ENCODE peak calls at places on chromosomes 1 and 21, in eight cellular contexts. T, U, Q, X, G, Z, H and F are unnamed samples.

GRCh38 chr1:1421147-1421906 is at the start of gene ANKRD65:
- DNase-seq in T (no peak), U (no peak), Q (peak), X (peak), G (no peak), Z (no peak), H (no peak), F (peak)

GRCh38 chr1:201126832-201127754 is at the start of gene ASCL5:
- DNase-seq in T (peak), U (peak), Q (no peak), X (peak), G (no peak), Z (peak), H (peak), F (no peak)

GRCh38 chr1:91729621-91730348 is 156.2 kb downstream of the TGFBR3 start:
- DNase-seq in T (no peak), U (no peak), Q (no peak), X (no peak), G (no peak), Z (no peak), H (no peak), F (no peak)

GRCh38 chr1:195754874-195755273 is 853.4 kb downstream of the KCNT2 start:
- DNase-seq in T (no peak), U (peak), Q (no peak), X (no peak), G (no peak), Z (no peak), H (no peak), F (no peak)

GRCh38 chr1:235937123-235937522 is 70.4 kb upstream of the LYST start:
- DNase-seq in T (no peak), U (no peak), Q (no peak), X (no peak), G (no peak), Z (no peak), H (no peak), F (no peak)

GRCh38 chr1:226603030-226603960 is 54.7 kb downstream of the STUM start:
- DNase-seq in T (no peak), U (peak), Q (peak), X (peak), G (no peak), Z (no peak), H (no peak), F (no peak)

GRCh38 chr1:61640531-61641125 is 84.3 kb downstream of the TM2D1 start:
- DNase-seq in T (no peak), U (no peak), Q (peak), X (no peak), G (no peak), Z (no peak), H (no peak), F (no peak)

GRCh38 chr1:38881487-38881886 is at the start of gene GJA9:
- DNase-seq in T (no peak), U (no peak), Q (no peak), X (no peak), G (no peak), Z (no peak), H (no peak), F (no peak)

GRCh38 chr1:234998174-234998741 is 130.4 kb downstream of the TOMM20 start:
- DNase-seq in T (peak), U (peak), Q (peak), X (no peak), G (no peak), Z (no peak), H (peak), F (no peak)

GRCh38 chr1:58886611-58887010 is 102.8 kb upstream of the JUN start:
- DNase-seq in T (no peak), U (no peak), Q (peak), X (no peak), G (no peak), Z (no peak), H (no peak), F (no peak)

GRCh38 chr1:28737245-28738137 is 751 bp downstream of the YTHDF2 start:
- DNase-seq in T (peak), U (peak), Q (no peak), X (peak), G (no peak), Z (peak), H (peak), F (peak)

GRCh38 chr1:77126309-77126708 is 92.9 kb downstream of the PIGK start:
- DNase-seq in T (peak), U (peak), Q (no peak), X (no peak), G (no peak), Z (no peak), H (peak), F (no peak)

GRCh38 chr1:161157867-161158266 is 1.4 kb upstream of the USP21 start:
- DNase-seq in T (no peak), U (no peak), Q (no peak), X (no peak), G (no peak), Z (no peak), H (no peak), F (no peak)

GRCh38 chr1:72526926-72527325 is 244.6 kb upstream of the NEGR1 start:
- DNase-seq in T (no peak), U (peak), Q (no peak), X (no peak), G (no peak), Z (no peak), H (no peak), F (no peak)

GRCh38 chr1:25072461-25072860 is 142.4 kb upstream of the RUNX3 start:
- DNase-seq in T (no peak), U (no peak), Q (no peak), X (peak), G (no peak), Z (no peak), H (no peak), F (peak)

GRCh38 chr1:92536593-92537332 is 50.0 kb upstream of the GFI1 start:
- DNase-seq in T (no peak), U (peak), Q (no peak), X (no peak), G (no peak), Z (no peak), H (peak), F (no peak)

GRCh38 chr21:28294046-28294445 is 698.6 kb downstream of the LTN1 start:
- DNase-seq in T (no peak), U (peak), Q (no peak), X (no peak), G (no peak), Z (no peak), H (no peak), F (no peak)

GRCh38 chr21:39660191-39660590 is 47.5 kb downstream of the B3GALT5 start:
- DNase-seq in T (no peak), U (peak), Q (peak), X (no peak), G (no peak), Z (no peak), H (peak), F (no peak)

GRCh38 chr1:208007938-208008342 is 97.0 kb upstream of the CD34 start:
- DNase-seq in T (no peak), U (peak), Q (no peak), X (no peak), G (no peak), Z (no peak), H (no peak), F (no peak)

GRCh38 chr1:88462481-88463261 is 221.4 kb upstream of the PKN2 start:
- DNase-seq in T (peak), U (peak), Q (peak), X (no peak), G (no peak), Z (no peak), H (peak), F (peak)

GRCh38 chr21:17783816-17784598 is 35.1 kb downstream of the C21orf91 start:
- DNase-seq in T (no peak), U (no peak), Q (no peak), X (no peak), G (peak), Z (no peak), H (no peak), F (no peak)

GRCh38 chr1:117629625-117630422 is 24.0 kb downstream of the TENT5C start:
- DNase-seq in T (no peak), U (no peak), Q (no peak), X (no peak), G (no peak), Z (no peak), H (no peak), F (peak)

GRCh38 chr1:39183503-39184353 is 20.8 kb upstream of the MACF1 start:
- DNase-seq in T (peak), U (peak), Q (peak), X (peak), G (no peak), Z (peak), H (peak), F (peak)

GRCh38 chr1:188386666-188387065 is 1557.9 kb downstream of the PLA2G4A start:
- DNase-seq in T (no peak), U (no peak), Q (no peak), X (no peak), G (no peak), Z (no peak), H (no peak), F (no peak)

GRCh38 chr1:63877816-63878215 is 104.0 kb downstream of the ROR1 start:
- DNase-seq in T (no peak), U (peak), Q (no peak), X (peak), G (no peak), Z (no peak), H (no peak), F (no peak)

GRCh38 chr21:21813295-21813694 is 815.1 kb downstream of the NCAM2 start:
- DNase-seq in T (no peak), U (no peak), Q (no peak), X (no peak), G (no peak), Z (no peak), H (no peak), F (no peak)

GRCh38 chr21:21813934-21814333 is 815.7 kb downstream of the NCAM2 start:
- DNase-seq in T (no peak), U (no peak), Q (no peak), X (no peak), G (no peak), Z (no peak), H (no peak), F (no peak)

GRCh38 chr21:21816778-21817177 is 818.6 kb downstream of the NCAM2 start:
- DNase-seq in T (no peak), U (no peak), Q (no peak), X (no peak), G (no peak), Z (no peak), H (no peak), F (no peak)

DNA sequence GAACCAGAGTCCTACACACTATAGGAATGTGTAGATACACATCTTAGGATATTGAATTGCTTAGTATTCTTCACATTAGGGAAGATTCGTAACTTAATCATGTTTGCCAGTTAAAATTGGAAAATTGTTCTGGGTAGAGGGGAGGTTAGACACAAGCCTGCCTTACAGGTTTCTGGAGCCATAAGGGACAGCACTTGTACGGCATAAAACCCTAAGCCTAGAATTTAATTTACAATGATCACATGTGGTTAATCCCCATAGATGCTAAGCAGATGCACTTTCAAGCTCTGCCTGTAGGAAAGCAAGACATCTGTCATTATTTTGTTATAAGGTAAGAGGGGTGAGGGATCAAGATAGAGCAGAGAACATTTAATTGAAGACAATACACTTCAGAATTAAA is 820.7 kb downstream of the NCAM2 start:
- DNase-seq in T (no peak), U (no peak), Q (no peak), X (no peak), G (no peak), Z (no peak), H (no peak), F (no peak)
- H3K27ac ChIP-seq in T (no peak), U (no peak), Q (no peak), X (no peak), G (no peak), Z (no peak), H (no peak), F (no peak)

DNA sequence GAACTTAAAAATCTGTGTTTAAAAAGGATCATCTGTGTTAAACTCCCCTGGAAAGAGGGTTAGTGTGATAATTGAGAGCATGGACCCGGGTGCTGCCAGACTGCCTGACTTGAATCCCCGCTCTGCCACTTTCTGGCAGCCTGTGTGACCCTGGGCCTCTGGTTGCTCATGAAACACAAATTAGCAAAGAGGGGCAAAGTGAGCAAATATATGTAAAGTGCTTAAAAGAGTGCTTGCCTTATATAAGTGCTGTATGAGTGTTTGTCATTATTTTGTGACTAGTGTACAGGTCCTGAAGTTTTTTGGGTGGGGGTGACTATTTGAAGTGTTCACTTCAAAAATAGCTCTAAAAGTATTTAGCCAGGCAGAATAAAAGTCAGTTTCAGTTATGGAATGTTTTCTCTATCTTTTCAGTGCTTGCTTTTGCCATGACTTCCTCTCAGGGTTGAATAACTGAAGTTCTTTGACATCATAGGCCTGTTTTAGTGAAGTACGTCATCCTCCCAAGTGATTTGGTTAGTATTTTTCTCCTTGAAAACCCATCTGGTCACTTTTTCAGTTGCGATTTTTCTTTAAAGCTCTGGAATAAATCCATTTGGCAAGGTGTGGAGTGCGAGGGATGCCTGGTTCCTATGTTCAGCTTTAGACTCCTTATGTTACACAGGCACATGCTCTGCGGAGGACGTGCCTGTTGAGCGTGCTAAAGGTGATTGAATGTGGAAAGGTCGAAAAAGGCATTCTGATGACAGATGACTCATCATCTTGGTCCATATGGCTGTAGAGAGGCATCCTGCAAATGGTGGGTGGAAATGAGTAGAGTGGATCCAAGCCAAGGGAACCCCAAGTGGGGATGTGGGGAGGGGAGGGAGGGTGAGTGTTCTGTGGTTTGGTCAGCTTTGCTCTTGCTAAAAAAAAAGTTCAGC is 47.8 kb downstream of the AK4 start:
- DNase-seq in T (no peak), U (peak), Q (no peak), X (no peak), G (no peak), Z (peak), H (no peak), F (no peak)
- H3K4me3 ChIP-seq in T (no peak), U (no peak), Q (no peak), X (no peak), G (no peak), Z (no peak), H (no peak), F (no peak)

GRCh38 chr1:211831558-211832323 is 1.2 kb upstream of the LPGAT1 start:
- DNase-seq in T (peak), U (no peak), Q (no peak), X (no peak), G (no peak), Z (no peak), H (no peak), F (no peak)
- H3K27ac ChIP-seq in T (no peak), U (no peak), Q (no peak), X (no peak), G (no peak), Z (no peak), H (no peak), F (no peak)

DNA sequence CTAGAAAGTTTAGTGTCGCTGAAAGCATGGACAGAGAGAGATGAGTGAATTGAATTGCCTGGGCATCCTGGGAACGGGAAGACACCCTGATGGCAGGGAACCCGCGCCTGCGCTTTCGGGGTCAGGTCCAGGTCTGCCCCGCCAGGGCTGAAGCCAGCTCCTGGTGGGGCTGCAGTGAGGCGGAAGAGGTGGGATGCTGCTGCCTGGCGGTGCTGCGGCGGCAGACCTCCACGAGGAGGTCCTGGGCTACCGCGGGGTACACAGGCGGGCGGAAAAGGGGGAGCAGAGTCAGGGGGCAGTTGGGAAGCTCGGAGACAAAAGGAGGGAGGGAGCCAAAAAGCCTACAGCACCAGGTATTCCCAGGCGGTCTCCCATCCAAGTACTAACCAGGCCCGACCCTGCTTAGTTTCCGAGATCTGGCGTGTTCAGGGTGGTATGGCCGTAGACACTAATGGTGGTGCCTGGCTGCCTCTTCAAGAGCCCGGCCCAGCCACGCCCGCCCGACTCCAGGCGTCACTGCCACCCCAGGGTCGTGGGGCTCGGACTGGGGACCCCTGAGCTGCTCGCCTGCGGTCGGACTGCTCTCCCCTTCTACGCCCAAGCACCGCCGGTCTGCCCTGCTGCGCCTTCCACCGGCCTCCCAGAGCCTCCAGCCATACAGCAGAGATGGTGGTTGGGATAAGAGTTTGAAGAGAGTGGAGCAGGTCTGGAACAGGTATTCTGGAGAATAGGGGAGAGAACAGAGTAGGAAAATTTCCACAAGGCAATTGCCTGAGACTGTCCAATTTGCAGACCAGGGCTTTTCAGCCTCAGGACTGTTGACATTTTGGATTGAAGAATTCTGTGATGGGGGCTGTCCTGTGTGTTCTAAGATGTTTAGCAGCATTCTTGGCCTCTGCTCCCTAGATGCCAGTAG is 46.1 kb downstream of the MDM4 start:
- DNase-seq in T (no peak), U (no peak), Q (no peak), X (peak), G (no peak), Z (no peak), H (no peak), F (no peak)
- H3K4me3 ChIP-seq in T (no peak), U (no peak), Q (no peak), X (no peak), G (no peak), Z (no peak), H (no peak), F (no peak)